ENCODE peak calls at places on chromosomes 7 and 10, in eight cellular contexts. S is HT-29; I is AG04449; D is activated CD4-positive, alpha-beta T cell treated with anti-CD3 and anti-CD28 coated beads, Interleukin-2, amount 50 U/mL, for 4 hours; Q is Daoy; Z is RKO; H is GM06990; M is HTR-8/SVneo. Y is an unnamed sample.

GRCh38 chr7:122070062-122070461 is 74.0 kb downstream of the AASS start:
- DNase-seq in D (no peak), Z (no peak), H (no peak), Q (no peak), S (no peak), I (no peak), M (no peak), Y (no peak)

GRCh38 chr7:158809596-158809995 is 19.7 kb downstream of the ESYT2 start:
- DNase-seq in I (no peak), Z (no peak), S (no peak), M (no peak), H (no peak), D (no peak), Q (no peak), Y (no peak)

GRCh38 chr7:77980087-77980713 is 181.6 kb downstream of the PHTF2 start:
- DNase-seq in H (no peak), Z (no peak), D (no peak), Q (no peak), S (no peak), I (no peak), M (no peak), Y (no peak)

GRCh38 chr7:53697913-53698312 is 662.5 kb downstream of the POM121L12 start:
- DNase-seq in S (no peak), I (no peak), Z (no peak), Q (no peak), M (no peak), D (no peak), H (no peak), Y (peak)

GRCh38 chr7:50768470-50769159 is 14.1 kb downstream of the GRB10 start:
- DNase-seq in Q (no peak), I (no peak), M (no peak), D (no peak), Z (no peak), S (no peak), H (no peak), Y (no peak)

GRCh38 chr10:71945819-71946474 is 18.2 kb upstream of the CHST3 start:
- DNase-seq in D (no peak), S (no peak), H (no peak), I (no peak), Z (no peak), Q (no peak), M (no peak), Y (no peak)

GRCh38 chr10:63522129-63522687 is 1.0 kb downstream of the REEP3 start:
- DNase-seq in Q (no peak), M (no peak), Z (peak), I (no peak), H (no peak), D (no peak), S (peak), Y (no peak)

GRCh38 chr7:41774966-41775365 is 72.1 kb upstream of the INHBA start:
- DNase-seq in Z (no peak), H (no peak), Q (no peak), S (no peak), M (peak), I (no peak), D (no peak), Y (no peak)

GRCh38 chr7:43439631-43440401 is 143.1 kb upstream of the STK17A start:
- DNase-seq in S (peak), H (peak), M (peak), D (peak), I (no peak), Q (peak), Z (peak), Y (no peak)

GRCh38 chr10:11450427-11450826 is 161.0 kb downstream of the USP6NL start:
- DNase-seq in H (no peak), Q (no peak), I (no peak), S (no peak), Z (no peak), D (no peak), M (no peak), Y (no peak)

GRCh38 chr7:90412458-90413184 is 9.4 kb downstream of the CLDN12 start:
- DNase-seq in M (no peak), D (no peak), Q (peak), S (peak), Z (peak), H (peak), I (no peak), Y (no peak)

GRCh38 chr10:102643346-102644065 is 773 bp upstream of the TRIM8 start:
- DNase-seq in S (peak), I (no peak), M (peak), Z (peak), D (peak), Q (peak), H (peak), Y (no peak)

GRCh38 chr10:119274519-119275045 is 67.2 kb downstream of the GRK5 start:
- DNase-seq in D (no peak), I (no peak), H (no peak), M (no peak), S (no peak), Z (no peak), Q (no peak), Y (no peak)

GRCh38 chr10:23516530-23516929 is 77.7 kb downstream of the OTUD1 start:
- DNase-seq in M (no peak), S (peak), H (no peak), Z (peak), D (no peak), I (no peak), Q (no peak), Y (no peak)

GRCh38 chr10:71965623-71966022 is 1.4 kb downstream of the CHST3 start:
- DNase-seq in H (no peak), Z (no peak), Q (no peak), D (no peak), M (no peak), I (no peak), S (no peak), Y (no peak)

Y was measured in NCI-H524 treated with DMSO at 0.1 percent for 48 hours.